ENCODE peak calls at places on chromosomes 3 and 15, in nine cellular contexts. One of them, this sample, is unnamed.
A peak's percentile ranks its signal among the peaks of the same experiment; 100 is the strongest.

GRCh38 chr3:73036694-73037368 is 24.6 kb upstream of the EBLN2 start:
- DNase-seq in fibroblast of lung: no peak
- DNase-seq in foreskin fibroblast: peak; percentile 24
- DNase-seq in aorta: no peak
- DNase-seq in amniotic stem cell: no peak
- DNase-seq in activated T-helper 9 cell treated with anti-CD3 and anti-CD28 coated beads, Interleukin-2, amount 50 U/mL, for 16 hours: no peak
- DNase-seq in neural crest cell: no peak
- DNase-seq in cardiac fibroblast: peak; percentile 54
- DNase-seq in NB4: no peak
- DNase-seq in this sample: peak; percentile 37

GRCh38 chr3:149489060-149489690 is 14.7 kb downstream of the TM4SF4 start:
- DNase-seq in fibroblast of lung: no peak
- DNase-seq in foreskin fibroblast: no peak
- DNase-seq in aorta: no peak
- DNase-seq in amniotic stem cell: no peak
- DNase-seq in activated T-helper 9 cell treated with anti-CD3 and anti-CD28 coated beads, Interleukin-2, amount 50 U/mL, for 16 hours: no peak
- DNase-seq in neural crest cell: no peak
- DNase-seq in cardiac fibroblast: peak; percentile 47
- DNase-seq in NB4: peak; percentile 22
- DNase-seq in this sample: no peak

GRCh38 chr15:90910441-90911301 is 7.6 kb downstream of the MAN2A2 start:
- DNase-seq in fibroblast of lung: no peak
- DNase-seq in foreskin fibroblast: no peak
- DNase-seq in aorta: no peak
- DNase-seq in amniotic stem cell: no peak
- DNase-seq in activated T-helper 9 cell treated with anti-CD3 and anti-CD28 coated beads, Interleukin-2, amount 50 U/mL, for 16 hours: no peak
- DNase-seq in neural crest cell: no peak
- DNase-seq in cardiac fibroblast: no peak
- DNase-seq in NB4: no peak
- DNase-seq in this sample: no peak

GRCh38 chr3:198030726-198031125 is 70.7 kb downstream of the LMLN start:
- DNase-seq in fibroblast of lung: no peak
- DNase-seq in foreskin fibroblast: no peak
- DNase-seq in aorta: no peak
- DNase-seq in amniotic stem cell: no peak
- DNase-seq in activated T-helper 9 cell treated with anti-CD3 and anti-CD28 coated beads, Interleukin-2, amount 50 U/mL, for 16 hours: no peak
- DNase-seq in neural crest cell: no peak
- DNase-seq in cardiac fibroblast: no peak
- DNase-seq in NB4: no peak
- DNase-seq in this sample: no peak

GRCh38 chr3:12553921-12554391 is 2.9 kb upstream of the MKRN2 start:
- DNase-seq in fibroblast of lung: peak; percentile 37
- DNase-seq in foreskin fibroblast: peak; percentile 61
- DNase-seq in aorta: peak; percentile 78
- DNase-seq in amniotic stem cell: no peak
- DNase-seq in activated T-helper 9 cell treated with anti-CD3 and anti-CD28 coated beads, Interleukin-2, amount 50 U/mL, for 16 hours: no peak
- DNase-seq in neural crest cell: no peak
- DNase-seq in cardiac fibroblast: peak; percentile 42
- DNase-seq in NB4: peak; percentile 65
- DNase-seq in this sample: peak; percentile 46

GRCh38 chr15:93298901-93299300 is 209.9 kb upstream of the RGMA start:
- DNase-seq in fibroblast of lung: no peak
- DNase-seq in foreskin fibroblast: no peak
- DNase-seq in aorta: no peak
- DNase-seq in amniotic stem cell: no peak
- DNase-seq in activated T-helper 9 cell treated with anti-CD3 and anti-CD28 coated beads, Interleukin-2, amount 50 U/mL, for 16 hours: no peak
- DNase-seq in neural crest cell: no peak
- DNase-seq in cardiac fibroblast: no peak
- DNase-seq in NB4: peak; percentile 93
- DNase-seq in this sample: no peak

GRCh38 chr3:53728606-53729005 is 117.6 kb downstream of the CHDH start:
- DNase-seq in fibroblast of lung: no peak
- DNase-seq in foreskin fibroblast: no peak
- DNase-seq in aorta: no peak
- DNase-seq in amniotic stem cell: no peak
- DNase-seq in activated T-helper 9 cell treated with anti-CD3 and anti-CD28 coated beads, Interleukin-2, amount 50 U/mL, for 16 hours: no peak
- DNase-seq in neural crest cell: no peak
- DNase-seq in cardiac fibroblast: no peak
- DNase-seq in NB4: no peak
- DNase-seq in this sample: no peak

GRCh38 chr15:74621936-74622335 is 6.3 kb downstream of the CLK3 start:
- DNase-seq in fibroblast of lung: no peak
- DNase-seq in foreskin fibroblast: no peak
- DNase-seq in aorta: peak; percentile 75
- DNase-seq in amniotic stem cell: no peak
- DNase-seq in activated T-helper 9 cell treated with anti-CD3 and anti-CD28 coated beads, Interleukin-2, amount 50 U/mL, for 16 hours: no peak
- DNase-seq in neural crest cell: no peak
- DNase-seq in cardiac fibroblast: no peak
- DNase-seq in NB4: no peak
- DNase-seq in this sample: no peak

GRCh38 chr3:190807719-190808375 is 54.6 kb downstream of the GMNC start:
- DNase-seq in fibroblast of lung: peak; percentile 2
- DNase-seq in foreskin fibroblast: no peak
- DNase-seq in aorta: no peak
- DNase-seq in amniotic stem cell: no peak
- DNase-seq in activated T-helper 9 cell treated with anti-CD3 and anti-CD28 coated beads, Interleukin-2, amount 50 U/mL, for 16 hours: no peak
- DNase-seq in neural crest cell: no peak
- DNase-seq in cardiac fibroblast: peak; percentile 35
- DNase-seq in NB4: no peak
- DNase-seq in this sample: peak; percentile 22

GRCh38 chr3:134640378-134640777 is 10.4 kb downstream of the KY start:
- DNase-seq in fibroblast of lung: no peak
- DNase-seq in foreskin fibroblast: no peak
- DNase-seq in aorta: no peak
- DNase-seq in amniotic stem cell: no peak
- DNase-seq in activated T-helper 9 cell treated with anti-CD3 and anti-CD28 coated beads, Interleukin-2, amount 50 U/mL, for 16 hours: no peak
- DNase-seq in neural crest cell: no peak
- DNase-seq in cardiac fibroblast: no peak
- DNase-seq in NB4: no peak
- DNase-seq in this sample: no peak

GRCh38 chr15:77024273-77025065 is 29.5 kb downstream of the PSTPIP1 start:
- DNase-seq in fibroblast of lung: peak; percentile 37
- DNase-seq in foreskin fibroblast: peak; percentile 76
- DNase-seq in aorta: peak; percentile 91
- DNase-seq in amniotic stem cell: peak; percentile 11
- DNase-seq in activated T-helper 9 cell treated with anti-CD3 and anti-CD28 coated beads, Interleukin-2, amount 50 U/mL, for 16 hours: peak; percentile 50
- DNase-seq in neural crest cell: peak; percentile 85
- DNase-seq in cardiac fibroblast: peak; percentile 58
- DNase-seq in NB4: peak; percentile 64
- DNase-seq in this sample: peak; percentile 14

GRCh38 chr15:43251863-43252241 is 14.9 kb downstream of the TGM5 start:
- DNase-seq in fibroblast of lung: no peak
- DNase-seq in foreskin fibroblast: no peak
- DNase-seq in aorta: no peak
- DNase-seq in amniotic stem cell: no peak
- DNase-seq in activated T-helper 9 cell treated with anti-CD3 and anti-CD28 coated beads, Interleukin-2, amount 50 U/mL, for 16 hours: no peak
- DNase-seq in neural crest cell: no peak
- DNase-seq in cardiac fibroblast: no peak
- DNase-seq in NB4: no peak
- DNase-seq in this sample: no peak

GRCh38 chr3:172224560-172225214 is 185.3 kb downstream of the FNDC3B start:
- DNase-seq in fibroblast of lung: peak; percentile 44
- DNase-seq in foreskin fibroblast: no peak
- DNase-seq in aorta: no peak
- DNase-seq in amniotic stem cell: no peak
- DNase-seq in activated T-helper 9 cell treated with anti-CD3 and anti-CD28 coated beads, Interleukin-2, amount 50 U/mL, for 16 hours: no peak
- DNase-seq in neural crest cell: no peak
- DNase-seq in cardiac fibroblast: no peak
- DNase-seq in NB4: no peak
- DNase-seq in this sample: no peak

GRCh38 chr3:43770426-43771103 is 79.8 kb downstream of the ABHD5 start:
- DNase-seq in fibroblast of lung: no peak
- DNase-seq in foreskin fibroblast: peak; percentile 72
- DNase-seq in aorta: peak; percentile 86
- DNase-seq in amniotic stem cell: no peak
- DNase-seq in activated T-helper 9 cell treated with anti-CD3 and anti-CD28 coated beads, Interleukin-2, amount 50 U/mL, for 16 hours: peak; percentile 29
- DNase-seq in neural crest cell: no peak
- DNase-seq in cardiac fibroblast: peak; percentile 40
- DNase-seq in NB4: peak; percentile 21
- DNase-seq in this sample: no peak

GRCh38 chr3:140568842-140569520 is 108.9 kb upstream of the TRIM42 start:
- DNase-seq in fibroblast of lung: no peak
- DNase-seq in foreskin fibroblast: no peak
- DNase-seq in aorta: no peak
- DNase-seq in amniotic stem cell: no peak
- DNase-seq in activated T-helper 9 cell treated with anti-CD3 and anti-CD28 coated beads, Interleukin-2, amount 50 U/mL, for 16 hours: no peak
- DNase-seq in neural crest cell: no peak
- DNase-seq in cardiac fibroblast: peak; percentile 25
- DNase-seq in NB4: no peak
- DNase-seq in this sample: no peak

GRCh38 chr3:197542741-197543454 is 12.9 kb downstream of the BDH1 start:
- DNase-seq in fibroblast of lung: no peak
- DNase-seq in foreskin fibroblast: no peak
- DNase-seq in aorta: no peak
- DNase-seq in amniotic stem cell: no peak
- DNase-seq in activated T-helper 9 cell treated with anti-CD3 and anti-CD28 coated beads, Interleukin-2, amount 50 U/mL, for 16 hours: no peak
- DNase-seq in neural crest cell: no peak
- DNase-seq in cardiac fibroblast: no peak
- DNase-seq in NB4: peak; percentile 14
- DNase-seq in this sample: no peak

GRCh38 chr3:69079269-69080159 is 651 bp downstream of the UBA3 start:
- DNase-seq in fibroblast of lung: no peak
- DNase-seq in foreskin fibroblast: peak; percentile 42
- DNase-seq in aorta: no peak
- DNase-seq in amniotic stem cell: no peak
- DNase-seq in activated T-helper 9 cell treated with anti-CD3 and anti-CD28 coated beads, Interleukin-2, amount 50 U/mL, for 16 hours: no peak
- DNase-seq in neural crest cell: peak; percentile 12
- DNase-seq in cardiac fibroblast: no peak
- DNase-seq in NB4: peak; percentile 34
- DNase-seq in this sample: peak; percentile 18

GRCh38 chr3:49724586-49724985 is 835 bp upstream of the GMPPB start:
- DNase-seq in fibroblast of lung: no peak
- DNase-seq in foreskin fibroblast: peak; percentile 35
- DNase-seq in aorta: peak; percentile 72
- DNase-seq in amniotic stem cell: no peak
- DNase-seq in activated T-helper 9 cell treated with anti-CD3 and anti-CD28 coated beads, Interleukin-2, amount 50 U/mL, for 16 hours: no peak
- DNase-seq in neural crest cell: no peak
- DNase-seq in cardiac fibroblast: no peak
- DNase-seq in NB4: no peak
- DNase-seq in this sample: no peak

GRCh38 chr15:92634046-92634445 is 21.5 kb downstream of the FAM174B start:
- DNase-seq in fibroblast of lung: no peak
- DNase-seq in foreskin fibroblast: no peak
- DNase-seq in aorta: no peak
- DNase-seq in amniotic stem cell: no peak
- DNase-seq in activated T-helper 9 cell treated with anti-CD3 and anti-CD28 coated beads, Interleukin-2, amount 50 U/mL, for 16 hours: no peak
- DNase-seq in neural crest cell: no peak
- DNase-seq in cardiac fibroblast: no peak
- DNase-seq in NB4: no peak
- DNase-seq in this sample: no peak

GRCh38 chr15:37682304-37682703 is 252.1 kb upstream of the TMCO5A start:
- DNase-seq in fibroblast of lung: peak; percentile 27
- DNase-seq in foreskin fibroblast: peak; percentile 23
- DNase-seq in aorta: no peak
- DNase-seq in amniotic stem cell: no peak
- DNase-seq in activated T-helper 9 cell treated with anti-CD3 and anti-CD28 coated beads, Interleukin-2, amount 50 U/mL, for 16 hours: no peak
- DNase-seq in neural crest cell: no peak
- DNase-seq in cardiac fibroblast: peak; percentile 40
- DNase-seq in NB4: peak; percentile 36
- DNase-seq in this sample: peak; percentile 46

GRCh38 chr15:83295417-83295816 is 11.0 kb upstream of the BNC1 start:
- DNase-seq in fibroblast of lung: no peak
- DNase-seq in foreskin fibroblast: no peak
- DNase-seq in aorta: no peak
- DNase-seq in amniotic stem cell: no peak
- DNase-seq in activated T-helper 9 cell treated with anti-CD3 and anti-CD28 coated beads, Interleukin-2, amount 50 U/mL, for 16 hours: no peak
- DNase-seq in neural crest cell: no peak
- DNase-seq in cardiac fibroblast: no peak
- DNase-seq in NB4: no peak
- DNase-seq in this sample: no peak

GRCh38 chr3:137332296-137332695 is 374.5 kb downstream of the IL20RB start:
- DNase-seq in fibroblast of lung: no peak
- DNase-seq in foreskin fibroblast: no peak
- DNase-seq in aorta: no peak
- DNase-seq in amniotic stem cell: no peak
- DNase-seq in activated T-helper 9 cell treated with anti-CD3 and anti-CD28 coated beads, Interleukin-2, amount 50 U/mL, for 16 hours: no peak
- DNase-seq in neural crest cell: no peak
- DNase-seq in cardiac fibroblast: no peak
- DNase-seq in NB4: no peak
- DNase-seq in this sample: no peak

GRCh38 chr3:140442621-140443020 is 235.2 kb upstream of the TRIM42 start:
- DNase-seq in fibroblast of lung: no peak
- DNase-seq in foreskin fibroblast: no peak
- DNase-seq in aorta: no peak
- DNase-seq in amniotic stem cell: no peak
- DNase-seq in activated T-helper 9 cell treated with anti-CD3 and anti-CD28 coated beads, Interleukin-2, amount 50 U/mL, for 16 hours: no peak
- DNase-seq in neural crest cell: no peak
- DNase-seq in cardiac fibroblast: no peak
- DNase-seq in NB4: no peak
- DNase-seq in this sample: no peak

This sample was measured in HCEC 1CT.